ENCODE peak calls at places on chromosomes 12 and 14, in eight cellular contexts. Y is suprapubic skin; Z is stomach; D is stimulated activated CD4-positive, alpha-beta T cell treated with anti-CD3 and anti-CD28 coated beads, Interleukin-2, amount 100 ng/mL, for 48 hours; C is AG08396; R is ELR; O is AG04449; K is H9. I is an unnamed sample.

GRCh38 chr12:78004451-78005093 is 173.9 kb downstream of the NAV3 start:
- DNase-seq in Y (no peak), Z (no peak), D (no peak), C (no peak), R (no peak), O (no peak), K (no peak), I (no peak)

GRCh38 chr12:111942557-111942956 is 70.4 kb downstream of the TMEM116 start:
- DNase-seq in Y (no peak), Z (peak), D (no peak), C (peak), R (peak), O (peak), K (no peak), I (no peak)

GRCh38 chr12:62848418-62848817 is 86.5 kb downstream of the PPM1H start:
- DNase-seq in Y (no peak), Z (no peak), D (no peak), C (peak), R (peak), O (peak), K (no peak), I (no peak)

GRCh38 chr14:31926123-31926522 is 151.0 kb upstream of the ARHGAP5 start:
- DNase-seq in Y (no peak), Z (no peak), D (no peak), C (peak), R (peak), O (no peak), K (no peak), I (no peak)

GRCh38 chr14:106141242-106142220 is 615.1 kb downstream of the TMEM121 start:
- DNase-seq in Y (no peak), Z (no peak), D (peak), C (no peak), R (no peak), O (no peak), K (no peak), I (no peak)

GRCh38 chr12:74108729-74109128 is 428.9 kb upstream of the ATXN7L3B start:
- DNase-seq in Y (no peak), Z (no peak), D (no peak), C (no peak), R (no peak), O (no peak), K (no peak), I (no peak)

GRCh38 chr12:15527201-15527782 is 205.0 kb downstream of the PTPRO start:
- DNase-seq in Y (no peak), Z (peak), D (no peak), C (no peak), R (peak), O (no peak), K (peak), I (peak)

GRCh38 chr12:123149828-123150272 is 1.0 kb downstream of the PITPNM2 start:
- DNase-seq in Y (no peak), Z (no peak), D (peak), C (no peak), R (no peak), O (no peak), K (no peak), I (no peak)

I was measured in dorsolateral prefrontal cortex.